ENCODE peak calls at places on chromosomes 2 and 18, in seven cellular contexts. Z, P, C, X, E, B and U are unnamed samples.
A peak's percentile ranks its signal among the peaks of the same experiment; 100 is the strongest.

GRCh38 chr2:119223521-119224390 is at the start of gene STEAP3:
- DNase-seq in Z (peak; percentile 35), P (peak; percentile 86), C (peak; percentile 62), X (peak; percentile 66), E (peak; percentile 43), B (peak; percentile 62), U (peak; percentile 82)

GRCh38 chr2:33633295-33633694 is 34.2 kb upstream of the FAM98A start:
- DNase-seq in Z (no peak), P (no peak), C (no peak), X (no peak), E (no peak), B (no peak), U (no peak)

GRCh38 chr2:231130657-231131056 is 5.8 kb upstream of the HTR2B start:
- DNase-seq in Z (no peak), P (no peak), C (no peak), X (no peak), E (no peak), B (no peak), U (no peak)

GRCh38 chr2:96962567-96963203 is 23.7 kb downstream of the FAM178B start:
- DNase-seq in Z (no peak), P (no peak), C (no peak), X (no peak), E (no peak), B (no peak), U (no peak)

GRCh38 chr2:99066602-99067001 is 74.9 kb upstream of the C2orf15 start:
- DNase-seq in Z (peak; percentile 61), P (no peak), C (no peak), X (peak; percentile 73), E (no peak), B (no peak), U (no peak)

GRCh38 chr18:58215005-58215404 is 171.0 kb downstream of the NEDD4L start:
- DNase-seq in Z (no peak), P (no peak), C (no peak), X (no peak), E (no peak), B (no peak), U (no peak)

GRCh38 chr18:48609820-48610815 is 71.3 kb downstream of the CTIF start:
- DNase-seq in Z (no peak), P (no peak), C (no peak), X (no peak), E (no peak), B (no peak), U (no peak)

GRCh38 chr2:3492951-3493609 is 26.3 kb downstream of the ADI1 start:
- DNase-seq in Z (peak; percentile 96), P (peak; percentile 37), C (no peak), X (peak; percentile 92), E (peak; percentile 72), B (no peak), U (no peak)

GRCh38 chr2:172000696-172001361 is 1.1 kb downstream of the METAP1D start:
- DNase-seq in Z (no peak), P (no peak), C (no peak), X (no peak), E (no peak), B (no peak), U (no peak)

DNA sequence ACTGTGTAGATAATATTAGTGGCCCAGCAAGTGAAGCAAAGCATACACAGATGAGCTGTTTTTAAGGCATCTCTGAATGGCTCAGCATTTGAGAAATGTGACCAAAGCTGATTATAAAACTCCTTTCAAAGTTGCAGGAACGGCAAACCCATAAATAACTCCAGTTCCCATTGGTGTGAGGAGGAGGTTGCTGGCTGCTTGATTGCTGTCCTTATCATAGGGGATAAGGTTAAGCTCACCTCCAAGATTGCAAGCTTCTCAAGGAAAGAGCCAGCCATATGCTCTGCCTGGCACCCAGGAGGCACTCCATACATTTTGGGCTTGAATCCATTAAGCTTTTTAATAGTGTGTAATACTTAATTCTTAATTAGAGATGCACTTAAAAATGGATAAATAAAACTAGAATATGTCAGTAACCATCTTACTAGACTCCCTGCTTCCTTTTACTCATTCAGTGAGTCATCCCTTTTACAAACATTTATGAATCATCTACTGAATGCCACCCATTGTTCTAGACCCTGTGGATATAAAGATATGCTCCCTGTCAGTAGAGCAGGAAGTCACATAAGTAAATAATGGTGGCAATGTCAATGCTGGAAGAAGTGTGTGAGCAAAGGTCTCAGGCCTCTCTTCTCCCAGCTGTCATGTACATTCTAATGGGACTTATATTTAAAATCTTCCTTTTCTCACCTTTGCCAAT is 99.3 kb downstream of the SPATS2L start:
- DNase-seq in Z (peak; percentile 95), P (no peak), C (no peak), X (peak; percentile 86), E (no peak), B (peak; percentile 57), U (no peak)
- H3K4me3 ChIP-seq in Z (no peak overlapping the region), P (no peak overlapping the region), C (no peak overlapping the region), X (no peak overlapping the region), E (no peak overlapping the region), B (no peak overlapping the region), U (no peak overlapping the region)

DNA sequence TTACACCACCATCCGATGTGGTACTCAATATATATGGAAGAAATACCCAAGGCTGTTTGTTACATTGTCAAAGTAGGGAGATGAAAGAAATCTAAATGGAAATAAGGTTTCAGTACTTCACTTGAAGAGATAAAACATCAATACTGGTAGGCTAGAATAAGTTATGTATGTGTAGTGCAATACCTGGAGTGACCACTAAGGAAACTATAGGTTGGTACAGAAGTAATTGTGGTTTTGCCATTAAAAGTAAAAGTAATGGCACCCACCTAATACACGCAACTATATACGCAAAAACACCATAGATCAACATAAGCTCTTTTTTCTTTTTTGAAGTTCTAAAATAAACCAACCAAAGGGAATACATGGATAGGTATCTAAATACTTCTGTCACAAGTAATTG is 143.2 kb upstream of the KYNU start:
- DNase-seq in Z (no peak), P (no peak), C (no peak), X (no peak), E (no peak), B (no peak), U (no peak)
- TF ChIP-seq CTCF in Z (peak; percentile 11), P (no peak), C (no peak), X (no peak), E (no peak), B (no peak), U (no peak)

GRCh38 chr2:136206613-136207012 is 88.7 kb upstream of the CXCR4 start:
- DNase-seq in Z (no peak), P (peak; percentile 77), C (no peak), X (no peak), E (no peak), B (no peak), U (no peak)
- H3K9me3 ChIP-seq in Z (no peaks in the 10 kb centered on the region), P (no peaks in the 10 kb centered on the region), C (no peaks in the 10 kb centered on the region), X (no peaks in the 10 kb centered on the region), E (no peaks in the 10 kb centered on the region), B (no peaks in the 10 kb centered on the region), U (peaks cover 5% of the 10 kb centered on the region)

GRCh38 chr2:191831410-191831994 is 15.4 kb downstream of the CAVIN2 start:
- DNase-seq in Z (no peak), P (no peak), C (no peak), X (no peak), E (no peak), B (no peak), U (no peak)
- H3K4me3 ChIP-seq in Z (no peak overlapping the region), P (no peak overlapping the region), C (no peak overlapping the region), X (no peak overlapping the region), E (no peak overlapping the region), B (no peak overlapping the region), U (no peak overlapping the region)

DNA sequence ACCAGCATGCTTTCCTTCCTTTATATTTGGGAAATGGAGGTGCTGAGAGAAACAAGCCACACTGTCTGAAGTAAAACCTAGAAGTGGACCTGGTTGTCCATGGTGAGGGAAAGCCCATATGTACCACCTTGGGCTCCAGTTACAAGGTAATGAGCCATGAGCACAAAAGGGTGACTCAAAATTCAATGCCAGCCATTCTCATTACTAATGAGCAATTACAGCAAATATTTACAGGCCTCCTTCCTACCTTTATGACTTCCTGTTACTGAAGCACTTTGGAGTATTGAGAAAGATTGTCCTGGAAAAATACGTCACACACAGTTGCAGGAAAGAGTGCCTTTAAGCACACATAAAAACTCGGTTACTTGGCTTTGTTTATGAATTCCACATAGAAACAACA is 9.1 kb downstream of the EPAS1 start:
- DNase-seq in Z (peak; percentile 37), P (no peak), C (no peak), X (peak; percentile 57), E (no peak), B (peak; percentile 41), U (no peak)
- TF ChIP-seq CTCF in Z (no peak), P (no peak), C (no peak), X (no peak), E (no peak), B (no peak), U (no peak)

GRCh38 chr2:67570626-67571025 is 173.5 kb downstream of the ETAA1 start:
- DNase-seq in Z (no peak), P (no peak), C (no peak), X (no peak), E (no peak), B (no peak), U (no peak)
- H3K9me3 ChIP-seq in Z (no peaks in the 10 kb centered on the region), P (no peaks in the 10 kb centered on the region), C (no peaks in the 10 kb centered on the region), X (no peaks in the 10 kb centered on the region), E (no peaks in the 10 kb centered on the region), B (no peaks in the 10 kb centered on the region), U (no peaks in the 10 kb centered on the region)

GRCh38 chr2:64479259-64480198 is 25.6 kb downstream of the LGALSL start:
- DNase-seq in Z (no peak), P (no peak), C (no peak), X (no peak), E (no peak), B (no peak), U (no peak)
- H3K4me3 ChIP-seq in Z (no peak overlapping the region), P (no peak overlapping the region), C (no peak overlapping the region), X (no peak overlapping the region), E (no peak overlapping the region), B (no peak overlapping the region), U (no peak overlapping the region)

GRCh38 chr2:15750433-15750814 is 158.8 kb downstream of the DDX1 start:
- DNase-seq in Z (no peak), P (no peak), C (no peak), X (no peak), E (no peak), B (no peak), U (no peak)

GRCh38 chr2:15747172-15747550 is 155.5 kb downstream of the DDX1 start:
- DNase-seq in Z (no peak), P (no peak), C (no peak), X (no peak), E (no peak), B (no peak), U (no peak)

GRCh38 chr2:15747698-15748471 is 156.2 kb downstream of the DDX1 start:
- DNase-seq in Z (no peak), P (no peak), C (no peak), X (peak; percentile 4), E (no peak), B (no peak), U (no peak)

GRCh38 chr2:15749460-15750432 is 158.1 kb downstream of the DDX1 start:
- DNase-seq in Z (no peak), P (no peak), C (no peak), X (peak; percentile 8), E (no peak), B (no peak), U (no peak)

DNA sequence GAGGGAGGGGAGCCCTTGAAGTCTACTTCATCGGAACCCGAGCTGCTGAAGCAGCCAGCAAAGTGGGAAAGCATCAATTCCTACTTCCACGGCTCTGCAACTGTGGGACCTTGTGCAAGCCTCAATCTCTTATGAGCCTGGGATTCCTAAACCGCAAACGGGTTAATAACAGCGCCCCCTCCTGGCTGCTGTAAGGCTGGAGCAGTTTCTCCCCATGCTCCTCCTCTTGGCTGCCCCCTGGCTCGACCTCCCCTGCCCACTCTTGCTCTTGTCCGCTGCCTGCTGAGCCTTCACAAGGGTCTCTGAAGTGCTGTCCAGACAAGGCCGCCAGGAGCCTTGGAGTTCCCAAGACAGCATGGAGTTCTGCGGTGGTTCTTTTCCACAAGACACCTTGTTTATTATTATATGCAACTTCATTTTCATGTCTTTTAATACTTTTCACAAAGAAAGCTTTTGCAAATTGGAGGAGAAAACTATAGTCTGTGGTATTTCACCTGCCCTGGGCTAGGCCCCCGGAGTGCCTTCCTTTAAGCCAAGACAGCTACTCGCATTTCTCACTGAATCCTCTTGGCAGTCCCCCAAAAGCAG is 157.2 kb downstream of the DDX1 start:
- DNase-seq in Z (no peak), P (peak; percentile 50), C (no peak), X (peak; percentile 56), E (no peak), B (no peak), U (no peak)
- TF ChIP-seq CTCF in Z (no peak), P (peak; percentile 24), C (no peak), X (peak; percentile 60), E (no peak), B (no peak), U (peak; percentile 49)